ENCODE peak calls at places on chromosomes 4 and X, in seven cellular contexts. U, L, M, E, Y, W and O are unnamed samples.

GRCh38 chr4:118077767-118078105 is 43.5 kb downstream of the NDST3 start:
- DNase-seq in M (no peak), L (no peak), E (no peak), U (no peak), W (no peak), Y (no peak), O (no peak)

GRCh38 chr4:29423836-29424721 is 1296.1 kb upstream of the PCDH7 start:
- DNase-seq in W (no peak), M (no peak), Y (peak; percentile 72), U (no peak), L (no peak), E (peak; percentile 68), O (peak; percentile 61)

GRCh38 chr4:25628441-25628840 is 27.2 kb upstream of the SLC34A2 start:
- DNase-seq in W (no peak), Y (no peak), U (no peak), E (no peak), L (no peak), M (no peak), O (no peak)

GRCh38 chr4:142274137-142274536 is 572.0 kb downstream of the INPP4B start:
- DNase-seq in E (peak; percentile 79), M (no peak), W (no peak), L (no peak), Y (peak; percentile 70), U (no peak), O (no peak)

GRCh38 chr4:153440475-153440874 is 25.7 kb upstream of the TMEM131L start:
- DNase-seq in Y (no peak), E (no peak), M (no peak), W (no peak), U (no peak), L (no peak), O (no peak)

GRCh38 chr4:1713003-1713397 is 881 bp upstream of the SLBP start:
- DNase-seq in E (no peak), Y (no peak), M (no peak), L (no peak), W (no peak), U (no peak), O (no peak)

GRCh38 chr4:165345663-165346417 is 18.4 kb downstream of the MSMO1 start:
- DNase-seq in E (no peak), U (no peak), M (no peak), W (no peak), Y (no peak), L (no peak), O (no peak)

GRCh38 chr4:145482209-145483021 is 762 bp downstream of the SMAD1 start:
- DNase-seq in W (peak; percentile 70), U (peak; percentile 44), M (peak; percentile 50), L (peak; percentile 53), E (peak; percentile 75), Y (peak; percentile 91), O (no peak)

GRCh38 chr4:152106781-152107321 is 346.0 kb upstream of the GATB start:
- DNase-seq in L (no peak), W (no peak), E (no peak), M (no peak), Y (peak; percentile 33), U (no peak), O (no peak)

GRCh38 chrX:122770581-122770980 is 413.5 kb upstream of the GRIA3 start:
- DNase-seq in L (no peak), Y (no peak), W (no peak), U (no peak), M (no peak), E (no peak), O (no peak)

GRCh38 chrX:55143621-55144020 is 54.8 kb downstream of the PAGE2 start:
- DNase-seq in E (no peak), M (no peak), Y (no peak), W (no peak), U (no peak), L (no peak), O (no peak)

GRCh38 chrX:100648601-100649417 is 4.8 kb downstream of the SRPX2 start:
- DNase-seq in M (no peak), Y (peak; percentile 79), E (peak; percentile 55), L (peak; percentile 57), W (no peak), U (no peak), O (no peak)